ENCODE peak calls at places on chromosomes 7 and 10, in seven cellular contexts. I is H7, A is OCI-LY7, Q is NCI-H1105 treated with DMSO at 0.1 percent for 48 hours, O is iris pigment epithelial cell, X is RWPE1, E is prostate gland. C is an unnamed sample.

GRCh38 chr7:127252380-127252718 is 392 bp downstream of the GRM8 start:
- DNase-seq in Q (peak), A (no peak), I (peak), O (no peak), X (no peak), E (no peak), C (peak)

GRCh38 chr7:141550694-141551079 is 523 bp upstream of the AGK start:
- DNase-seq in I (peak), A (no peak), E (no peak), O (no peak), X (no peak), Q (no peak), C (no peak)

GRCh38 chr7:128091106-128091505 is 59.9 kb upstream of the LRRC4 start:
- DNase-seq in I (no peak), O (peak), Q (no peak), E (no peak), X (no peak), A (no peak), C (no peak)

GRCh38 chr7:281637-282036 is 8.3 kb upstream of the FOXL3 start:
- DNase-seq in Q (no peak), E (no peak), O (no peak), X (no peak), A (no peak), I (no peak), C (no peak)

GRCh38 chr7:34313289-34313688 is 344.7 kb upstream of the NPSR1 start:
- DNase-seq in A (no peak), O (peak), I (no peak), E (no peak), X (no peak), Q (no peak), C (no peak)

GRCh38 chr7:10720042-10720441 is 253.6 kb upstream of the PHF14 start:
- DNase-seq in E (no peak), Q (no peak), X (no peak), A (no peak), O (no peak), I (no peak), C (no peak)

GRCh38 chr10:77359287-77359691 is 278.3 kb downstream of the KCNMA1 start:
- DNase-seq in I (no peak), O (no peak), A (no peak), Q (no peak), E (no peak), X (no peak), C (no peak)

GRCh38 chr7:40945788-40946187 is 757.1 kb downstream of the INHBA start:
- DNase-seq in A (no peak), X (no peak), E (no peak), Q (no peak), O (no peak), I (no peak), C (no peak)

GRCh38 chr7:37732253-37732652 is 48.7 kb downstream of the GPR141 start:
- DNase-seq in O (peak), I (peak), Q (peak), A (peak), X (no peak), E (peak), C (no peak)

GRCh38 chr7:105837765-105838241 is 38.6 kb downstream of the ATXN7L1 start:
- DNase-seq in Q (peak), O (no peak), I (peak), E (no peak), A (no peak), X (no peak), C (no peak)

GRCh38 chr7:90710466-90710850 is 114.3 kb downstream of the CDK14 start:
- DNase-seq in Q (no peak), A (peak), O (no peak), E (no peak), X (no peak), I (no peak), C (no peak)

GRCh38 chr10:104230490-104230889 is 1.7 kb downstream of the CFAP43 start:
- DNase-seq in E (no peak), X (no peak), Q (no peak), O (no peak), I (no peak), A (no peak), C (no peak)

GRCh38 chr10:89427629-89428028 is 13.3 kb downstream of the IFIT5 start:
- DNase-seq in Q (no peak), A (no peak), I (no peak), O (peak), X (peak), E (no peak), C (peak)

GRCh38 chr10:125023269-125023668 is 81.3 kb downstream of the ZRANB1 start:
- DNase-seq in O (no peak), X (no peak), A (no peak), E (no peak), Q (peak), I (peak), C (no peak)

GRCh38 chr7:99631311-99632109 is 14.8 kb downstream of the ZSCAN25 start:
- DNase-seq in O (peak), I (peak), E (peak), A (peak), Q (no peak), X (peak), C (no peak)

GRCh38 chr10:101050206-101051069 is 11.4 kb upstream of the KAZALD1 start:
- DNase-seq in O (peak), E (peak), I (peak), Q (peak), A (peak), X (peak), C (peak)

GRCh38 chr7:143417734-143418378 is 9.2 kb upstream of the EPHA1 start:
- DNase-seq in O (no peak), A (no peak), I (peak), X (no peak), E (no peak), Q (no peak), C (no peak)

GRCh38 chr7:135291809-135292253 is 58.2 kb downstream of the STRA8 start:
- DNase-seq in Q (no peak), A (no peak), X (peak), I (no peak), E (no peak), O (peak), C (no peak)

GRCh38 chr10:110793887-110794286 is 77.8 kb upstream of the PDCD4 start:
- DNase-seq in X (no peak), Q (no peak), A (no peak), E (no peak), I (no peak), O (no peak), C (no peak)

GRCh38 chr10:68560916-68561691 is 967 bp downstream of the TET1 start:
- DNase-seq in E (no peak), O (no peak), I (peak), A (no peak), X (no peak), Q (peak), C (peak)

GRCh38 chr7:140909476-140910161 is 15.1 kb downstream of the BRAF start:
- DNase-seq in O (no peak), I (no peak), X (no peak), A (no peak), E (no peak), Q (no peak), C (no peak)

GRCh38 chr10:91220954-91221696 is 662 bp downstream of the PCGF5 start:
- DNase-seq in A (peak), E (peak), Q (peak), O (peak), I (peak), X (peak), C (peak)

GRCh38 chr10:118840071-118840775 is 85.5 kb upstream of the CACUL1 start:
- DNase-seq in A (no peak), I (peak), Q (no peak), O (peak), X (peak), E (no peak), C (no peak)

GRCh38 chr10:110336111-110336721 is 31.5 kb upstream of the SMNDC1 start:
- DNase-seq in O (peak), E (no peak), A (no peak), I (peak), Q (no peak), X (peak), C (peak)

C was measured in mesenchymal stem cell.